ENCODE peak calls at places on chromosomes 12 and 14, in five cellular contexts. U is heart left ventricle, C is uterus, F is AG04450, S is gastrocnemius medialis. W is an unnamed sample.

GRCh38 chr12:53097564-53098353 is at the start of gene IGFBP6:
- DNase-seq in S (no peak), U (peak), F (no peak), C (peak), W (peak)

GRCh38 chr14:73467377-73467776 is 9.0 kb upstream of the NUMB start:
- DNase-seq in F (no peak), S (no peak), U (no peak), C (no peak), W (peak)

GRCh38 chr12:30501718-30502117 is 194.0 kb downstream of the IPO8 start:
- DNase-seq in F (no peak), S (no peak), C (no peak), U (no peak), W (no peak)

GRCh38 chr12:124295431-124296058 is 652 bp downstream of the RFLNA start:
- DNase-seq in F (no peak), C (no peak), U (peak), S (no peak), W (peak)

GRCh38 chr14:80266930-80267329 is 55.6 kb upstream of the DIO2 start:
- DNase-seq in F (no peak), S (no peak), C (no peak), U (no peak), W (no peak)

GRCh38 chr12:66409195-66409871 is 107.0 kb downstream of the HELB start:
- DNase-seq in F (peak), U (no peak), S (no peak), C (no peak), W (no peak)

GRCh38 chr12:100110276-100110675 is 32.4 kb downstream of the BLTP3B start:
- DNase-seq in F (no peak), S (no peak), U (no peak), C (no peak), W (no peak)

GRCh38 chr12:44509471-44509870 is 366.6 kb downstream of the NELL2 start:
- DNase-seq in F (no peak), S (no peak), U (no peak), C (no peak), W (no peak)

GRCh38 chr12:111819191-111820158 is 22.6 kb upstream of the MAPKAPK5 start:
- DNase-seq in F (no peak), C (no peak), U (no peak), S (no peak), W (no peak)

GRCh38 chr12:53990311-53991076 is 5.5 kb downstream of the HOXC10 start:
- DNase-seq in U (no peak), S (no peak), C (no peak), F (no peak), W (no peak)

GRCh38 chr14:50311337-50311973 is 574 bp downstream of the L2HGDH start:
- DNase-seq in S (no peak), C (no peak), U (no peak), F (no peak), W (no peak)
- TF ChIP-seq CTCF in S (no peak), C (peak), U (peak), F (peak), W (peak)

GRCh38 chr12:4269279-4269991 is 4.1 kb upstream of the CCND2 start:
- DNase-seq in S (peak), F (no peak), C (peak), U (peak), W (peak)
- H3K27ac ChIP-seq in S (peak), F (no peak), C (peak), U (peak), W (peak)

GRCh38 chr14:102086972-102087761 is at the start of gene HSP90AA1:
- DNase-seq in S (peak), F (peak), C (peak), U (peak), W (peak)
- TF ChIP-seq CTCF in S (peak), F (peak), C (no peak), U (peak), W (peak)

GRCh38 chr14:99069946-99070345 is 202.1 kb downstream of the BCL11B start:
- DNase-seq in C (no peak), S (no peak), F (no peak), U (no peak), W (no peak)
- H3K27ac ChIP-seq in C (no peak), S (no peak), F (no peak), U (no peak), W (no peak)

DNA sequence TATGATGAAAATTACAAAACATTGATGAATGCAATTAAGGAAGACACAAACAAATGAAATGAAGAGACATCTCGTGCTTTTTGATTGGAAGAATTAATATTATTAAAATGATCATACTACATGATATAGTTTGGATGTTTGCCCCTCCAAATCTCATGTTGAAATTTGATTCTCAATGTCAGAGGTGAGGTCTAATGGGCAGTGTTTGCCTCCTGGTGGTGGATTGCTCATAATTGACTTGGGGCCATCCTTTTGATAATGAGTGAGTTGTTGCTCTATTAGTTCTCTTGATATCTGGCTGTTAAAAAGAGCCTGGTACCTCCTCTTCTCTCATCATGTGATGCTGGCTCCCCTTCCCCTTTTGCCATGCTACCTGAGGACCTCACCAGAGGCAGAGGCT is 56.7 kb downstream of the CD163L1 start:
- DNase-seq in S (no peak), F (no peak), U (no peak), C (no peak), W (no peak)
- TF ChIP-seq CTCF in S (no peak), F (no peak), U (no peak), C (no peak), W (no peak)

GRCh38 chr12:13192719-13193118 is 3.8 kb upstream of the EMP1 start:
- DNase-seq in U (no peak), S (no peak), C (no peak), F (no peak), W (no peak)
- H3K27ac ChIP-seq in U (no peak), S (no peak), C (peak), F (no peak), W (no peak)

GRCh38 chr12:51269174-51270066 is 795 bp downstream of the SMAGP start:
- DNase-seq in U (peak), F (no peak), S (no peak), C (peak), W (peak)
- TF ChIP-seq CTCF in U (peak), F (peak), S (peak), C (no peak), W (no peak)